ENCODE peak calls at places on chromosomes 6 and 20, in seven cellular contexts. N, L, J, B, I, S and G are unnamed samples.

GRCh38 chr6:111307275-111307858 is 175.7 kb downstream of the REV3L start:
- DNase-seq in N (no peak), L (no peak), J (no peak), B (no peak), I (no peak), S (no peak), G (no peak)

GRCh38 chr6:135270676-135271536 is 89.8 kb downstream of the MYB start:
- DNase-seq in N (no peak), L (no peak), J (no peak), B (no peak), I (no peak), S (peak), G (no peak)

GRCh38 chr6:9233686-9234085 is 798.3 kb upstream of the SLC35B3 start:
- DNase-seq in N (no peak), L (no peak), J (no peak), B (peak), I (no peak), S (no peak), G (no peak)

GRCh38 chr20:21083825-21084325 is 22.3 kb downstream of the LINC00237 start:
- DNase-seq in N (no peak), L (no peak), J (no peak), B (no peak), I (no peak), S (no peak), G (no peak)

GRCh38 chr6:168887621-168888020 is 366.0 kb downstream of the THBS2 start:
- DNase-seq in N (no peak), L (no peak), J (no peak), B (no peak), I (no peak), S (no peak), G (no peak)

GRCh38 chr20:40232288-40232687 is 456.7 kb downstream of the MAFB start:
- DNase-seq in N (no peak), L (no peak), J (no peak), B (no peak), I (no peak), S (no peak), G (no peak)

GRCh38 chr20:61983965-61984364 is 81.7 kb downstream of the TAF4 start:
- DNase-seq in N (no peak), L (no peak), J (no peak), B (no peak), I (no peak), S (no peak), G (no peak)

GRCh38 chr20:42191140-42191860 is 573.1 kb upstream of the CHD6 start:
- DNase-seq in N (no peak), L (no peak), J (no peak), B (peak), I (no peak), S (peak), G (peak)

GRCh38 chr6:107866606-107867301 is 42.6 kb upstream of the SCML4 start:
- DNase-seq in N (no peak), L (peak), J (no peak), B (peak), I (peak), S (peak), G (peak)

GRCh38 chr20:63313349-63314014 is 20.5 kb downstream of the COL20A1 start:
- DNase-seq in N (no peak), L (no peak), J (no peak), B (no peak), I (no peak), S (no peak), G (no peak)

GRCh38 chr6:165049362-165049761 is 260.0 kb downstream of the C6orf118 start:
- DNase-seq in N (no peak), L (peak), J (no peak), B (peak), I (no peak), S (peak), G (peak)

GRCh38 chr6:621916-622315 is 35.0 kb downstream of the HUS1B start:
- DNase-seq in N (no peak), L (no peak), J (no peak), B (no peak), I (no peak), S (no peak), G (no peak)

GRCh38 chr6:101226677-101227135 is 166.8 kb upstream of the GRIK2 start:
- DNase-seq in N (no peak), L (peak), J (no peak), B (no peak), I (no peak), S (peak), G (peak)

GRCh38 chr6:169960891-169961611 is 209.6 kb downstream of the ERMARD start:
- DNase-seq in N (no peak), L (no peak), J (no peak), B (no peak), I (no peak), S (no peak), G (no peak)

GRCh38 chr20:60221593-60221992 is 263.4 kb downstream of the CDH26 start:
- DNase-seq in N (no peak), L (no peak), J (no peak), B (no peak), I (no peak), S (no peak), G (no peak)

GRCh38 chr6:72182337-72183246 is 296.2 kb downstream of the RIMS1 start:
- DNase-seq in N (peak), L (peak), J (no peak), B (no peak), I (peak), S (peak), G (no peak)

GRCh38 chr6:44725070-44725469 is 337.6 kb downstream of the CDC5L start:
- DNase-seq in N (no peak), L (no peak), J (no peak), B (no peak), I (no peak), S (no peak), G (peak)

GRCh38 chr20:15854871-15855270 is 718.4 kb downstream of the KIF16B start:
- DNase-seq in N (no peak), L (no peak), J (no peak), B (no peak), I (no peak), S (no peak), G (peak)

GRCh38 chr6:168125429-168126001 is 46.5 kb upstream of the FRMD1 start:
- DNase-seq in N (no peak), L (no peak), J (no peak), B (no peak), I (no peak), S (no peak), G (no peak)

GRCh38 chr6:14001329-14002012 is 76.7 kb downstream of the RNF182 start:
- DNase-seq in N (peak), L (no peak), J (no peak), B (peak), I (no peak), S (no peak), G (no peak)

GRCh38 chr6:90610671-90611542 is 24.0 kb upstream of the MAP3K7 start:
- DNase-seq in N (no peak), L (peak), J (peak), B (no peak), I (peak), S (no peak), G (peak)

GRCh38 chr6:339480-339879 is 47.2 kb downstream of the DUSP22 start:
- DNase-seq in N (no peak), L (no peak), J (no peak), B (no peak), I (no peak), S (no peak), G (no peak)

GRCh38 chr20:47689726-47690125 is 95.6 kb downstream of the SULF2 start:
- DNase-seq in N (no peak), L (no peak), J (no peak), B (peak), I (no peak), S (no peak), G (no peak)

GRCh38 chr6:133254552-133255228 is 13.5 kb downstream of the EYA4 start:
- DNase-seq in N (no peak), L (no peak), J (no peak), B (peak), I (no peak), S (no peak), G (no peak)

GRCh38 chr6:19417713-19418112 is 419.5 kb upstream of the ID4 start:
- DNase-seq in N (peak), L (no peak), J (no peak), B (peak), I (no peak), S (no peak), G (no peak)

GRCh38 chr20:49607568-49607967 is 39.6 kb upstream of the PTGIS start:
- DNase-seq in N (no peak), L (no peak), J (no peak), B (no peak), I (no peak), S (no peak), G (no peak)

GRCh38 chr6:29792123-29793035 is 35.2 kb upstream of the HLA-G start:
- DNase-seq in N (no peak), L (peak), J (peak), B (peak), I (no peak), S (no peak), G (no peak)

GRCh38 chr6:55886185-55886836 is 10.9 kb upstream of the BMP5 start:
- DNase-seq in N (no peak), L (peak), J (no peak), B (no peak), I (no peak), S (no peak), G (peak)

GRCh38 chr6:134307870-134308269 is 10.0 kb downstream of the SGK1 start:
- DNase-seq in N (no peak), L (no peak), J (no peak), B (no peak), I (no peak), S (no peak), G (no peak)

GRCh38 chr20:36462440-36463211 is 78.7 kb upstream of the MYL9 start:
- DNase-seq in N (no peak), L (no peak), J (peak), B (no peak), I (no peak), S (no peak), G (no peak)

GRCh38 chr20:35901678-35902544 is 52.4 kb downstream of the SCAND1 start:
- DNase-seq in N (peak), L (peak), J (no peak), B (peak), I (no peak), S (no peak), G (no peak)

GRCh38 chr20:7180261-7181045 is 413.0 kb downstream of the BMP2 start:
- DNase-seq in N (no peak), L (no peak), J (no peak), B (no peak), I (no peak), S (no peak), G (no peak)

GRCh38 chr6:131740161-131740560 is 29.3 kb upstream of the CTAGE9 start:
- DNase-seq in N (no peak), L (no peak), J (no peak), B (no peak), I (no peak), S (no peak), G (no peak)

GRCh38 chr6:148358196-148358785 is 15.7 kb downstream of the SASH1 start:
- DNase-seq in N (no peak), L (no peak), J (no peak), B (no peak), I (no peak), S (no peak), G (peak)

GRCh38 chr6:146189131-146189530 is 160.3 kb downstream of the GRM1 start:
- DNase-seq in N (no peak), L (no peak), J (no peak), B (no peak), I (no peak), S (no peak), G (no peak)

GRCh38 chr6:22682979-22683378 is 113.6 kb downstream of the HDGFL1 start:
- DNase-seq in N (no peak), L (no peak), J (no peak), B (no peak), I (no peak), S (no peak), G (no peak)

GRCh38 chr20:18537651-18538050 is 29.6 kb upstream of the SMIM26 start:
- DNase-seq in N (no peak), L (no peak), J (no peak), B (no peak), I (no peak), S (no peak), G (no peak)